ENCODE peak calls at places on chromosomes 12 and 14, in nine cellular contexts. One of them, this sample, is unnamed.

GRCh38 chr12:102833687-102834435 is 83.2 kb downstream of the PAH start:
- DNase-seq in skeletal muscle cell: no peak
- DNase-seq in keratinocyte: no peak
- DNase-seq in CD8-positive, alpha-beta T cell: no peak
- DNase-seq in gastrocnemius medialis: no peak
- DNase-seq in fibroblast of lung: peak
- DNase-seq in astrocyte of the spinal cord: no peak
- DNase-seq in endodermal cell: peak
- DNase-seq in lung: no peak
- DNase-seq in this sample: no peak

GRCh38 chr14:65164068-65164824 is 61.9 kb upstream of the MAX start:
- DNase-seq in skeletal muscle cell: no peak
- DNase-seq in keratinocyte: no peak
- DNase-seq in CD8-positive, alpha-beta T cell: peak
- DNase-seq in gastrocnemius medialis: no peak
- DNase-seq in fibroblast of lung: no peak
- DNase-seq in astrocyte of the spinal cord: peak
- DNase-seq in endodermal cell: no peak
- DNase-seq in lung: no peak
- DNase-seq in this sample: no peak

GRCh38 chr12:124720019-124720686 is 143.5 kb downstream of the SCARB1 start:
- DNase-seq in skeletal muscle cell: peak
- DNase-seq in keratinocyte: no peak
- DNase-seq in CD8-positive, alpha-beta T cell: no peak
- DNase-seq in gastrocnemius medialis: no peak
- DNase-seq in fibroblast of lung: peak
- DNase-seq in astrocyte of the spinal cord: peak
- DNase-seq in endodermal cell: no peak
- DNase-seq in lung: no peak
- DNase-seq in this sample: no peak

GRCh38 chr14:96030136-96030760 is 8.9 kb upstream of the C14orf132 start:
- DNase-seq in skeletal muscle cell: no peak
- DNase-seq in keratinocyte: no peak
- DNase-seq in CD8-positive, alpha-beta T cell: no peak
- DNase-seq in gastrocnemius medialis: no peak
- DNase-seq in fibroblast of lung: no peak
- DNase-seq in astrocyte of the spinal cord: no peak
- DNase-seq in endodermal cell: no peak
- DNase-seq in lung: peak
- DNase-seq in this sample: no peak

GRCh38 chr12:72995616-72996015 is 723.4 kb downstream of the TRHDE start:
- DNase-seq in skeletal muscle cell: no peak
- DNase-seq in keratinocyte: no peak
- DNase-seq in CD8-positive, alpha-beta T cell: no peak
- DNase-seq in gastrocnemius medialis: no peak
- DNase-seq in fibroblast of lung: no peak
- DNase-seq in astrocyte of the spinal cord: no peak
- DNase-seq in endodermal cell: no peak
- DNase-seq in lung: no peak
- DNase-seq in this sample: no peak

GRCh38 chr12:84056-84455 is 17.5 kb downstream of the IQSEC3 start:
- DNase-seq in skeletal muscle cell: no peak
- DNase-seq in keratinocyte: no peak
- DNase-seq in CD8-positive, alpha-beta T cell: no peak
- DNase-seq in gastrocnemius medialis: no peak
- DNase-seq in fibroblast of lung: no peak
- DNase-seq in astrocyte of the spinal cord: no peak
- DNase-seq in endodermal cell: peak
- DNase-seq in lung: no peak
- DNase-seq in this sample: no peak

GRCh38 chr12:50246873-50247612 is 36.3 kb downstream of the LIMA1 start:
- DNase-seq in skeletal muscle cell: peak
- DNase-seq in keratinocyte: peak
- DNase-seq in CD8-positive, alpha-beta T cell: no peak
- DNase-seq in gastrocnemius medialis: peak
- DNase-seq in fibroblast of lung: peak
- DNase-seq in astrocyte of the spinal cord: peak
- DNase-seq in endodermal cell: no peak
- DNase-seq in lung: peak
- DNase-seq in this sample: peak

GRCh38 chr12:26058308-26058707 is 66.5 kb downstream of the BHLHE41 start:
- DNase-seq in skeletal muscle cell: no peak
- DNase-seq in keratinocyte: no peak
- DNase-seq in CD8-positive, alpha-beta T cell: no peak
- DNase-seq in gastrocnemius medialis: no peak
- DNase-seq in fibroblast of lung: peak
- DNase-seq in astrocyte of the spinal cord: no peak
- DNase-seq in endodermal cell: no peak
- DNase-seq in lung: no peak
- DNase-seq in this sample: no peak

GRCh38 chr12:130702966-130703732 is 12.9 kb downstream of the RIMBP2 start:
- DNase-seq in skeletal muscle cell: no peak
- DNase-seq in keratinocyte: no peak
- DNase-seq in CD8-positive, alpha-beta T cell: no peak
- DNase-seq in gastrocnemius medialis: no peak
- DNase-seq in fibroblast of lung: no peak
- DNase-seq in astrocyte of the spinal cord: no peak
- DNase-seq in endodermal cell: peak
- DNase-seq in lung: no peak
- DNase-seq in this sample: no peak

GRCh38 chr12:117045175-117045997 is 53.8 kb downstream of the TESC start:
- DNase-seq in skeletal muscle cell: no peak
- DNase-seq in keratinocyte: no peak
- DNase-seq in CD8-positive, alpha-beta T cell: no peak
- DNase-seq in gastrocnemius medialis: no peak
- DNase-seq in fibroblast of lung: no peak
- DNase-seq in astrocyte of the spinal cord: no peak
- DNase-seq in endodermal cell: peak
- DNase-seq in lung: no peak
- DNase-seq in this sample: no peak

GRCh38 chr14:66624319-66624937 is 116.5 kb downstream of the GPHN start:
- DNase-seq in skeletal muscle cell: no peak
- DNase-seq in keratinocyte: no peak
- DNase-seq in CD8-positive, alpha-beta T cell: no peak
- DNase-seq in gastrocnemius medialis: no peak
- DNase-seq in fibroblast of lung: peak
- DNase-seq in astrocyte of the spinal cord: peak
- DNase-seq in endodermal cell: peak
- DNase-seq in lung: no peak
- DNase-seq in this sample: peak

GRCh38 chr12:5768171-5768879 is 176.7 kb downstream of the ANO2 start:
- DNase-seq in skeletal muscle cell: no peak
- DNase-seq in keratinocyte: no peak
- DNase-seq in CD8-positive, alpha-beta T cell: no peak
- DNase-seq in gastrocnemius medialis: no peak
- DNase-seq in fibroblast of lung: no peak
- DNase-seq in astrocyte of the spinal cord: no peak
- DNase-seq in endodermal cell: no peak
- DNase-seq in lung: peak
- DNase-seq in this sample: no peak

GRCh38 chr14:105378873-105379685 is 19.3 kb upstream of the TEX22 start:
- DNase-seq in skeletal muscle cell: no peak
- DNase-seq in keratinocyte: no peak
- DNase-seq in CD8-positive, alpha-beta T cell: no peak
- DNase-seq in gastrocnemius medialis: no peak
- DNase-seq in fibroblast of lung: no peak
- DNase-seq in astrocyte of the spinal cord: no peak
- DNase-seq in endodermal cell: no peak
- DNase-seq in lung: no peak
- DNase-seq in this sample: no peak

GRCh38 chr12:106814649-106815048 is 40.2 kb downstream of the RIC8B start:
- DNase-seq in skeletal muscle cell: no peak
- DNase-seq in keratinocyte: no peak
- DNase-seq in CD8-positive, alpha-beta T cell: no peak
- DNase-seq in gastrocnemius medialis: no peak
- DNase-seq in fibroblast of lung: peak
- DNase-seq in astrocyte of the spinal cord: no peak
- DNase-seq in endodermal cell: no peak
- DNase-seq in lung: no peak
- DNase-seq in this sample: no peak

GRCh38 chr14:68884031-68885030 is 91.5 kb upstream of the ZFP36L1 start:
- DNase-seq in skeletal muscle cell: peak
- DNase-seq in keratinocyte: no peak
- DNase-seq in CD8-positive, alpha-beta T cell: no peak
- DNase-seq in gastrocnemius medialis: peak
- DNase-seq in fibroblast of lung: peak
- DNase-seq in astrocyte of the spinal cord: peak
- DNase-seq in endodermal cell: no peak
- DNase-seq in lung: no peak
- DNase-seq in this sample: peak

GRCh38 chr12:25771062-25771461 is 187.4 kb upstream of the RASSF8 start:
- DNase-seq in skeletal muscle cell: no peak
- DNase-seq in keratinocyte: peak
- DNase-seq in CD8-positive, alpha-beta T cell: no peak
- DNase-seq in gastrocnemius medialis: no peak
- DNase-seq in fibroblast of lung: peak
- DNase-seq in astrocyte of the spinal cord: peak
- DNase-seq in endodermal cell: no peak
- DNase-seq in lung: no peak
- DNase-seq in this sample: no peak

GRCh38 chr12:111426341-111427185 is 20.8 kb downstream of the SH2B3 start:
- DNase-seq in skeletal muscle cell: no peak
- DNase-seq in keratinocyte: no peak
- DNase-seq in CD8-positive, alpha-beta T cell: no peak
- DNase-seq in gastrocnemius medialis: no peak
- DNase-seq in fibroblast of lung: peak
- DNase-seq in astrocyte of the spinal cord: no peak
- DNase-seq in endodermal cell: no peak
- DNase-seq in lung: no peak
- DNase-seq in this sample: no peak

GRCh38 chr12:132803883-132804282 is 24.8 kb downstream of the GOLGA3 start:
- DNase-seq in skeletal muscle cell: no peak
- DNase-seq in keratinocyte: no peak
- DNase-seq in CD8-positive, alpha-beta T cell: no peak
- DNase-seq in gastrocnemius medialis: no peak
- DNase-seq in fibroblast of lung: peak
- DNase-seq in astrocyte of the spinal cord: no peak
- DNase-seq in endodermal cell: no peak
- DNase-seq in lung: no peak
- DNase-seq in this sample: no peak

GRCh38 chr12:44525806-44526654 is 350.1 kb downstream of the NELL2 start:
- DNase-seq in skeletal muscle cell: no peak
- DNase-seq in keratinocyte: no peak
- DNase-seq in CD8-positive, alpha-beta T cell: no peak
- DNase-seq in gastrocnemius medialis: no peak
- DNase-seq in fibroblast of lung: no peak
- DNase-seq in astrocyte of the spinal cord: no peak
- DNase-seq in endodermal cell: peak
- DNase-seq in lung: peak
- DNase-seq in this sample: no peak

GRCh38 chr12:109880049-109880931 is at the start of gene GLTP:
- DNase-seq in skeletal muscle cell: no peak
- DNase-seq in keratinocyte: no peak
- DNase-seq in CD8-positive, alpha-beta T cell: peak
- DNase-seq in gastrocnemius medialis: peak
- DNase-seq in fibroblast of lung: peak
- DNase-seq in astrocyte of the spinal cord: peak
- DNase-seq in endodermal cell: peak
- DNase-seq in lung: peak
- DNase-seq in this sample: no peak

GRCh38 chr12:132152921-132153321 is 8.7 kb downstream of the NOC4L start:
- DNase-seq in skeletal muscle cell: no peak
- DNase-seq in keratinocyte: no peak
- DNase-seq in CD8-positive, alpha-beta T cell: no peak
- DNase-seq in gastrocnemius medialis: no peak
- DNase-seq in fibroblast of lung: no peak
- DNase-seq in astrocyte of the spinal cord: no peak
- DNase-seq in endodermal cell: no peak
- DNase-seq in lung: no peak
- DNase-seq in this sample: no peak

GRCh38 chr14:94689218-94689984 is 77.2 kb downstream of the SERPINA3 start:
- DNase-seq in skeletal muscle cell: peak
- DNase-seq in keratinocyte: no peak
- DNase-seq in CD8-positive, alpha-beta T cell: peak
- DNase-seq in gastrocnemius medialis: no peak
- DNase-seq in fibroblast of lung: peak
- DNase-seq in astrocyte of the spinal cord: peak
- DNase-seq in endodermal cell: peak
- DNase-seq in lung: peak
- DNase-seq in this sample: no peak

DNA sequence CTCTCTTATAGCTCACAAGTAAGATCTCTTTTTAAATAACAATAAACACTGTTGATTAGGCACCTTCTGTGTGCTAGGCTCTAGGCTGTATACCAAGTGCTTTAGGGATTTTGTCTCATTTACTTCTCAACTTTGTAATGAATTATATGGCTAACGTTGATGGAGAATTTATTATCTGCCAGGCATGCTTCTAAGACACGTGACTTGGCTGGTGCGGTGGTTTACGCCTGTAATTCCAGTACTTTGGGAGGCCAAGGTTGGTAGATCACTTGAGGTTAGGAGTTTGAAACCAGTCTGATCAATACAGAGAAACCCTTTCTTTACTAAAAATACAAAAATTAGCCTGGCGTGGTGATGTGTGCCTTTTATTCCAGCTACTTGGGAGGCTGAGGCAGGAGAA is 1202.8 kb upstream of the TMEM132C start:
- DNase-seq in skeletal muscle cell: no peak
- DNase-seq in keratinocyte: no peak
- DNase-seq in CD8-positive, alpha-beta T cell: no peak
- DNase-seq in gastrocnemius medialis: no peak
- DNase-seq in fibroblast of lung: no peak
- DNase-seq in astrocyte of the spinal cord: no peak
- DNase-seq in endodermal cell: no peak
- DNase-seq in lung: no peak
- DNase-seq in this sample: no peak
- H3K4me3 ChIP-seq in skeletal muscle cell: no peak
- H3K4me3 ChIP-seq in keratinocyte: no peak
- H3K4me3 ChIP-seq in CD8-positive, alpha-beta T cell: no peak
- H3K4me3 ChIP-seq in gastrocnemius medialis: no peak
- H3K4me3 ChIP-seq in fibroblast of lung: no peak
- H3K4me3 ChIP-seq in astrocyte of the spinal cord: no peak
- H3K4me3 ChIP-seq in endodermal cell: no peak
- H3K4me3 ChIP-seq in lung: no peak
- H3K4me3 ChIP-seq in this sample: no peak

GRCh38 chr12:104974626-104975290 is 11.4 kb upstream of the NOPCHAP1 start:
- DNase-seq in skeletal muscle cell: no peak
- DNase-seq in keratinocyte: peak
- DNase-seq in CD8-positive, alpha-beta T cell: no peak
- DNase-seq in gastrocnemius medialis: peak
- DNase-seq in fibroblast of lung: peak
- DNase-seq in astrocyte of the spinal cord: no peak
- DNase-seq in endodermal cell: no peak
- DNase-seq in lung: no peak
- DNase-seq in this sample: no peak
- H3K4me3 ChIP-seq in skeletal muscle cell: no peak
- H3K4me3 ChIP-seq in keratinocyte: no peak
- H3K4me3 ChIP-seq in CD8-positive, alpha-beta T cell: no peak
- H3K4me3 ChIP-seq in gastrocnemius medialis: no peak
- H3K4me3 ChIP-seq in fibroblast of lung: no peak
- H3K4me3 ChIP-seq in astrocyte of the spinal cord: no peak
- H3K4me3 ChIP-seq in endodermal cell: no peak
- H3K4me3 ChIP-seq in lung: no peak
- H3K4me3 ChIP-seq in this sample: no peak

GRCh38 chr12:54196396-54196795 is 7.6 kb upstream of the SMUG1 start:
- DNase-seq in skeletal muscle cell: no peak
- DNase-seq in keratinocyte: no peak
- DNase-seq in CD8-positive, alpha-beta T cell: no peak
- DNase-seq in gastrocnemius medialis: no peak
- DNase-seq in fibroblast of lung: no peak
- DNase-seq in astrocyte of the spinal cord: no peak
- DNase-seq in endodermal cell: no peak
- DNase-seq in lung: no peak
- DNase-seq in this sample: no peak
- H3K4me3 ChIP-seq in skeletal muscle cell: no peak
- H3K4me3 ChIP-seq in keratinocyte: no peak
- H3K4me3 ChIP-seq in CD8-positive, alpha-beta T cell: no peak
- H3K4me3 ChIP-seq in gastrocnemius medialis: no peak
- H3K4me3 ChIP-seq in fibroblast of lung: no peak
- H3K4me3 ChIP-seq in astrocyte of the spinal cord: no peak
- H3K4me3 ChIP-seq in endodermal cell: no peak
- H3K4me3 ChIP-seq in lung: no peak
- H3K4me3 ChIP-seq in this sample: no peak

GRCh38 chr14:35535794-35536112 is 1.8 kb downstream of the INSM2 start:
- DNase-seq in skeletal muscle cell: no peak
- DNase-seq in keratinocyte: no peak
- DNase-seq in CD8-positive, alpha-beta T cell: no peak
- DNase-seq in gastrocnemius medialis: no peak
- DNase-seq in fibroblast of lung: no peak
- DNase-seq in astrocyte of the spinal cord: no peak
- DNase-seq in endodermal cell: no peak
- DNase-seq in lung: no peak
- DNase-seq in this sample: no peak
- H3K4me3 ChIP-seq in skeletal muscle cell: no peak
- H3K4me3 ChIP-seq in keratinocyte: peak
- H3K4me3 ChIP-seq in CD8-positive, alpha-beta T cell: no peak
- H3K4me3 ChIP-seq in gastrocnemius medialis: no peak
- H3K4me3 ChIP-seq in fibroblast of lung: no peak
- H3K4me3 ChIP-seq in astrocyte of the spinal cord: no peak
- H3K4me3 ChIP-seq in endodermal cell: peak
- H3K4me3 ChIP-seq in lung: no peak
- H3K4me3 ChIP-seq in this sample: peak

This sample was measured in Panc1.